ENCODE peak calls at places on chromosome 3, in four cellular contexts. I is CD8-positive, alpha-beta T cell; D is fibroblast of mammary gland; F is Panc1. L is an unnamed sample.

GRCh38 chr3:105829229-105829628 is 39.6 kb downstream of the CBLB start:
- DNase-seq in I (peak), D (peak), F (no peak), L (no peak)

GRCh38 chr3:179768080-179768479 is 115.2 kb downstream of the USP13 start:
- DNase-seq in D (peak), F (no peak), I (no peak), L (no peak)

GRCh38 chr3:117788086-117788485 is 1078.5 kb downstream of the TUSC7 start:
- DNase-seq in D (peak), I (no peak), F (no peak), L (no peak)

GRCh38 chr3:87354399-87354798 is 78.0 kb upstream of the POU1F1 start:
- DNase-seq in I (no peak), F (no peak), D (no peak), L (no peak)

GRCh38 chr3:57029924-57030323 is 30.5 kb upstream of the SPATA12 start:
- DNase-seq in F (no peak), D (no peak), I (no peak), L (no peak)

GRCh38 chr3:42071720-42072582 is 19.2 kb upstream of the TRAK1 start:
- DNase-seq in I (no peak), D (peak), F (no peak), L (no peak)

GRCh38 chr3:74801924-74802323 is 187.5 kb upstream of the CNTN3 start:
- DNase-seq in D (no peak), F (no peak), I (no peak), L (no peak)

GRCh38 chr3:114380233-114380645 is 86.4 kb downstream of the TIGIT start:
- DNase-seq in D (peak), I (no peak), F (no peak), L (no peak)

GRCh38 chr3:130380398-130380797 is 34.9 kb downstream of the COL6A5 start:
- DNase-seq in I (no peak), F (no peak), D (no peak), L (no peak)

GRCh38 chr3:66303556-66303955 is 82.8 kb downstream of the SLC25A26 start:
- DNase-seq in I (peak), F (no peak), D (no peak), L (no peak)

GRCh38 chr3:138072816-138073215 is 42.6 kb downstream of the DZIP1L start:
- DNase-seq in D (peak), I (no peak), F (no peak), L (no peak)

GRCh38 chr3:123258811-123259420 is 57.2 kb downstream of the SEC22A start:
- DNase-seq in F (peak), D (peak), I (no peak), L (no peak)

GRCh38 chr3:48435223-48435595 is 4.7 kb downstream of the CCDC51 start:
- DNase-seq in F (no peak), D (no peak), I (no peak), L (no peak)

GRCh38 chr3:50270422-50270831 is 1.5 kb downstream of the SEMA3B start:
- DNase-seq in D (no peak), F (no peak), I (no peak), L (no peak)

GRCh38 chr3:51123531-51123930 is 261.6 kb upstream of the MANF start:
- DNase-seq in I (no peak), F (no peak), D (no peak), L (no peak)

GRCh38 chr3:112117826-112118571 is 15.0 kb downstream of the GCSAM start:
- DNase-seq in F (no peak), I (no peak), D (no peak), L (no peak)

GRCh38 chr3:34696831-34697230 is 898.4 kb downstream of the PDCD6IP start:
- DNase-seq in F (no peak), I (no peak), D (no peak), L (no peak)

GRCh38 chr3:14563946-14564539 is 23.9 kb upstream of the GRIP2 start:
- DNase-seq in I (no peak), D (no peak), F (no peak), L (no peak)

GRCh38 chr3:4721511-4721911 is 228.4 kb downstream of the ITPR1 start:
- DNase-seq in D (peak), I (no peak), F (no peak), L (no peak)

GRCh38 chr3:15007681-15008141 is 57.4 kb downstream of the MRPS25 start:
- DNase-seq in F (no peak), I (no peak), D (peak), L (no peak)

GRCh38 chr3:130834476-130834875 is 59.4 kb upstream of the ATP2C1 start:
- DNase-seq in D (peak), F (no peak), I (no peak), L (no peak)

GRCh38 chr3:56408761-56409196 is 59.5 kb downstream of the ERC2 start:
- DNase-seq in F (no peak), I (no peak), D (no peak), L (no peak)

GRCh38 chr3:155147588-155147987 is 67.5 kb downstream of the MME start:
- DNase-seq in I (no peak), D (no peak), F (no peak), L (no peak)

GRCh38 chr3:4584537-4585249 is 91.5 kb downstream of the ITPR1 start:
- DNase-seq in I (no peak), D (peak), F (no peak), L (peak)

GRCh38 chr3:14393440-14394111 is 8.8 kb upstream of the SLC6A6 start:
- DNase-seq in D (no peak), F (no peak), I (no peak), L (no peak)

GRCh38 chr3:56590814-56591213 is 33.8 kb downstream of the CCDC66 start:
- DNase-seq in F (no peak), D (no peak), I (no peak), L (no peak)

GRCh38 chr3:56612146-56612545 is 55.2 kb downstream of the CCDC66 start:
- DNase-seq in D (no peak), I (no peak), F (no peak), L (no peak)

GRCh38 chr3:150697646-150698045 is 6.1 kb downstream of the ERICH6 start:
- DNase-seq in F (no peak), I (no peak), D (no peak), L (no peak)

GRCh38 chr3:124202754-124203153 is 210.8 kb upstream of the ROPN1 start:
- DNase-seq in I (no peak), F (no peak), D (no peak), L (no peak)

GRCh38 chr3:45890405-45890804 is 4.1 kb downstream of the CCR9 start:
- DNase-seq in D (no peak), I (peak), F (no peak), L (no peak)

GRCh38 chr3:42847731-42848130 is 27.9 kb downstream of the CYP8B1 start:
- DNase-seq in D (no peak), F (no peak), I (no peak), L (no peak)

GRCh38 chr3:109346770-109347295 is 9.5 kb upstream of the DPPA4 start:
- DNase-seq in I (no peak), F (no peak), D (no peak), L (no peak)

GRCh38 chr3:169228522-169228921 is 435.0 kb downstream of the MECOM start:
- DNase-seq in I (no peak), F (no peak), D (no peak), L (no peak)
- H3K4me3 ChIP-seq in I (no peak), F (no peak), D (no peak), L (no peak)

DNA sequence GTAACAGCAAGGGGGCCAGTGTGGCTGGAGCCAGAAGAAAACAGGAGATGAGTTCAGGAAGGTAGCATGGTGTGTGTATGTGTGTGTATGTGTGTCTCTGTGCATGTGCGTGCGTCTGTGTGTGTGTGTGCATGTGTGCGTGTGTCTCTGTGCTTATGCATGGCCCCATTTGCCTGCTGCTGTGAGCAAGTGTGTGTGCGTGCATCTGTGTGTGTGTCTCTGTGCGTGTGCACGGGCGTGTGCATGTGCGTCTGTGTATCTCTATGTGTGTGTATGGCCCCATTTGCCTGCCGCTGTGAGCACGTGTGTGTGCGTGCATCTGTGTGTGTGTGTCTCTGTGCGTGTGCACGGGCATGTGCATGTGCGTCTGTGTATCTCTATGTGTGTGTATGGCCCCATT is 7.1 kb upstream of the EEFSEC start:
- DNase-seq in F (no peak), D (no peak), I (no peak), L (no peak)
- TF ChIP-seq CTCF in F (no peak), D (no peak), I (no peak), L (no peak)

DNA sequence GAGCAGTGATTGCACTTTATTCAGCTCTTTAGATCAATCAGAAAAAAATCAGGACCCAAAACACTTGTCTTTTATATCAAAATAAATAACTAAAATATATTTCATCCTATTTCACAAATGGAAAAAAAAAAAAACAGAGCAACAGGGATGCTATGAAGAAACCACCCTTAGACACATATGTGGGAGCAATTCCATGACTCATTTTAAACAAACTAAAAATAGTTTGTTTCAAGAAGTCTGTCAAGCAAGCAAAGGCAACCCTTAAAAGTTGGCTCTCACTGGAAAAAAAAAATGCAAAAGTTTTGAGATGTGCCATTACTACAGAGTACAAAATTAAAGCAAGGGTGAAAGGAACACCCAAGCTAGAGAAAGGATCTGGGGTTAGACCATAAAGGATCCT is 5.7 kb downstream of the ATP13A3 start:
- DNase-seq in F (no peak), I (no peak), D (peak), L (no peak)
- H3K4me3 ChIP-seq in F (no peak), I (no peak), D (no peak), L (no peak)

GRCh38 chr3:136752327-136753111 is at the start of gene STAG1:
- DNase-seq in D (peak), F (peak), I (peak), L (peak)

GRCh38 chr3:136752046-136752326 is 192 bp downstream of the STAG1 start:
- DNase-seq in F (no peak), D (no peak), I (no peak), L (no peak)

GRCh38 chr3:136751259-136752045 is 726 bp downstream of the STAG1 start:
- DNase-seq in I (peak), F (no peak), D (peak), L (peak)

GRCh38 chr3:136755192-136755591 is 3.0 kb upstream of the STAG1 start:
- DNase-seq in I (no peak), D (no peak), F (no peak), L (no peak)

GRCh38 chr3:136753112-136753939 is 1.1 kb upstream of the STAG1 start:
- DNase-seq in I (no peak), F (no peak), D (peak), L (no peak)
- TF ChIP-seq CTCF in I (no peak), F (no peak), D (no peak), L (no peak)

DNA sequence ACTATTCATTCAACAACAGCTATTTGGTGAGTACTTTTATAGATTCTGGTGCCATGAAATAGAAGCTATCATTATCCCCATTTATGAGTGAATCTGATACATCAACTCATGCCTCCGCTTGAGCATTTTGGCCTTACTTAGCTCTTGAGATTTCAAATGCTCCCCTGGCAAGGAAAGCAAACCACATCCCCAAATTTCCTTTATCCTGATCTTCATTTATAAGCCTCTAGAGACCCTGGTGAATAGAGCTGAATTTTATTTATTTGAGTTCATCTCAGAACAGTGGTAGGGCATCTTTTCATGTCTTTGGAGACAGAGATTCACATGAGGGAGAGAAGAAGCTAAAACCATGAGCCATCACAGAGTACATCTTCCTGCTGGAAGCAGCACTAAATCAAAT is 317.2 kb downstream of the SLC9A9 start:
- DNase-seq in D (peak), I (no peak), F (no peak), L (no peak)
- H3K4me3 ChIP-seq in D (no peak), I (no peak), F (no peak), L (no peak)

GRCh38 chr3:24258727-24259600 is 235.7 kb downstream of the THRB start:
- DNase-seq in F (no peak), I (no peak), D (no peak), L (no peak)
- TF ChIP-seq CTCF in F (no peak), I (no peak), D (no peak), L (no peak)

DNA sequence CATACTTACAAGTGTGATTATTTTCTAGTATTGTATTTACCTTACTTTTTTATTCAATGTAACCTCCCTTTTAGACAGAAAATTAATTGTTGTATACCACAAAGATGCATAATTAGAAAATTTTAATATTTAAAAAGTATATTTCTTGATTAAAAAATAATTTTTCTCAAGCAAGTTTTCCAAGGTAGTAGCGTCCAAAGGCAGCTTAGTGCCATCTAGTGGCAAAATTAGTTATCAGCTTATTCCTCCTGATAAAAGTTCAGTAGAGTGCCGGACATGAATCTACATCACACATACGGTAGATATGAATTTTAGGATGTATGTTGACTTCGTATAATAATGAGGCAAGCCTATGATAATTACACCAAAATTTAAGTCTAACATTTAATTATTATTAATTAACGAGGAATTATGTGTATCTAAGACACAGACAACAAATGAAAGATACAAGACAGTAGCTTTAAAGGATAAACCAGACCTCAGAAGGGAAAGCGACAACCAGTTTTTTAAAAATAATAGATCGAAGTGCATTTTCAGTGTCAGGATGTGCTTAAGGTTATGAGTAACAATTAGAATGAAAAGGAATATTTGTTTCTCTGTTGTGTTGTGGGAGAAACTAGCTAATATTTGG is 405.9 kb downstream of the ROBO1 start:
- DNase-seq in D (peak), I (no peak), F (peak), L (no peak)
- H3K4me3 ChIP-seq in D (no peak), I (no peak), F (no peak), L (no peak)

GRCh38 chr3:120147072-120147871 is 53.0 kb upstream of the GSK3B start:
- DNase-seq in F (no peak), I (peak), D (no peak), L (no peak)
- TF ChIP-seq CTCF in F (peak), I (peak), D (no peak), L (peak)

GRCh38 chr3:62169871-62170660 is 203.3 kb downstream of the FEZF2 start:
- DNase-seq in D (peak), I (no peak), F (no peak), L (no peak)
- H3K4me3 ChIP-seq in D (no peak), I (no peak), F (no peak), L (no peak)